ENCODE peak calls at places on chromosomes 12 and 14, in four cellular contexts. U is NCI-H1417; N is SW480; M is stimulated activated CD4-positive, alpha-beta T cell treated with anti-CD3 and anti-CD28 coated beads, Interleukin-2, amount 100 ng/mL, for 24 hours. Z is an unnamed sample.

GRCh38 chr12:132955933-132956725 is at the start of gene ZNF605:
- DNase-seq in U (peak; percentile 61), N (peak; percentile 70), M (peak; percentile 85), Z (peak; percentile 82)

GRCh38 chr14:94907626-94908261 is 137.8 kb upstream of the GSC start:
- DNase-seq in U (peak; percentile 16), N (no peak), M (no peak), Z (no peak)

GRCh38 chr12:50057000-50057841 is at the start of gene ASIC1:
- DNase-seq in U (peak; percentile 85), N (peak; percentile 64), M (peak; percentile 57), Z (peak; percentile 38)

GRCh38 chr14:34874386-34875030 is 652 bp downstream of the BAZ1A start:
- DNase-seq in U (peak; percentile 92), N (peak; percentile 60), M (peak; percentile 60), Z (peak; percentile 78)

GRCh38 chr12:52347016-52347415 is 20.3 kb downstream of the KRT85 start:
- DNase-seq in U (no peak), N (no peak), M (no peak), Z (no peak)

GRCh38 chr12:81992461-81992860 is 233.3 kb upstream of the PPFIA2 start:
- DNase-seq in U (peak; percentile 65), N (peak; percentile 2), M (no peak), Z (no peak)

GRCh38 chr12:54431911-54432814 is 13.1 kb upstream of the ITGA5 start:
- DNase-seq in U (peak; percentile 10), N (peak; percentile 98), M (no peak), Z (no peak)

GRCh38 chr14:94532462-94532861 is 23.2 kb upstream of the SERPINA12 start:
- DNase-seq in U (no peak), N (no peak), M (no peak), Z (no peak)

GRCh38 chr14:64673748-64674147 is 30.5 kb upstream of the PLEKHG3 start:
- DNase-seq in U (peak; percentile 37), N (no peak), M (no peak), Z (no peak)

GRCh38 chr14:87186745-87187144 is 806.2 kb downstream of the GALC start:
- DNase-seq in U (no peak), N (no peak), M (no peak), Z (no peak)

GRCh38 chr14:51844482-51844881 is 15.9 kb upstream of the GNG2 start:
- DNase-seq in U (no peak), N (no peak), M (no peak), Z (no peak)

GRCh38 chr12:113591480-113591971 is 119.9 kb upstream of the LHX5 start:
- DNase-seq in U (peak; percentile 92), N (peak; percentile 43), M (no peak), Z (peak; percentile 88)

GRCh38 chr12:47308672-47309071 is 228.9 kb upstream of the AMIGO2 start:
- DNase-seq in U (no peak), N (no peak), M (no peak), Z (no peak)

GRCh38 chr14:87152701-87153100 is 840.3 kb downstream of the GALC start:
- DNase-seq in U (peak; percentile 78), N (no peak), M (no peak), Z (no peak)